ENCODE peak calls at places on chromosomes 3 and 15, in five cellular contexts. N, G, H, J and L are unnamed samples.

GRCh38 chr15:87662575-87662974 is 594.0 kb downstream of the NTRK3 start:
- DNase-seq in J (no peak), N (no peak), G (no peak), H (no peak), L (no peak)

GRCh38 chr3:160279657-160280056 is 54.4 kb downstream of the C3orf80 start:
- DNase-seq in G (peak), J (no peak), H (no peak), N (no peak), L (no peak)

GRCh38 chr3:151393146-151393831 is 8.7 kb upstream of the P2RY12 start:
- DNase-seq in G (no peak), N (no peak), H (no peak), J (no peak), L (no peak)

GRCh38 chr3:111768571-111769100 is 90.4 kb upstream of the PHLDB2 start:
- DNase-seq in G (no peak), H (no peak), N (peak), J (no peak), L (no peak)

GRCh38 chr15:71565006-71565405 is 245.3 kb upstream of the NR2E3 start:
- DNase-seq in J (no peak), N (no peak), G (no peak), H (no peak), L (no peak)

GRCh38 chr3:99128740-99129505 is 227.4 kb upstream of the DCBLD2 start:
- DNase-seq in J (no peak), H (no peak), G (no peak), N (peak), L (no peak)

GRCh38 chr3:182855076-182855475 is 61.8 kb downstream of the ATP11B start:
- DNase-seq in N (no peak), J (no peak), H (no peak), G (no peak), L (no peak)

GRCh38 chr15:57727031-57727430 is 20.5 kb downstream of the POLR2M start:
- DNase-seq in N (no peak), H (no peak), G (no peak), J (no peak), L (no peak)

GRCh38 chr3:66107855-66108254 is 69.1 kb upstream of the MAGI1 start:
- DNase-seq in J (no peak), G (peak), N (peak), H (no peak), L (no peak)

GRCh38 chr3:114567774-114568173 is 273.9 kb downstream of the TIGIT start:
- DNase-seq in H (no peak), J (no peak), N (no peak), G (peak), L (no peak)

GRCh38 chr15:25401511-25401910 is 37.3 kb downstream of the UBE3A start:
- DNase-seq in J (no peak), N (no peak), G (no peak), H (no peak), L (no peak)

GRCh38 chr3:42492508-42493080 is 9.8 kb upstream of the VIPR1 start:
- DNase-seq in J (peak), N (no peak), H (no peak), G (peak), L (peak)

GRCh38 chr3:136141296-136141785 is 54.8 kb downstream of the MSL2 start:
- DNase-seq in N (no peak), J (no peak), H (no peak), G (no peak), L (no peak)

GRCh38 chr3:44915702-44916438 is 41.5 kb downstream of the TGM4 start:
- DNase-seq in H (no peak), J (no peak), G (peak), N (no peak), L (no peak)

GRCh38 chr3:124985358-124985757 is 50.8 kb upstream of the MUC13 start:
- DNase-seq in J (no peak), H (no peak), N (peak), G (no peak), L (no peak)

GRCh38 chr3:77102916-77103769 is 63.2 kb downstream of the ROBO2 start:
- DNase-seq in G (no peak), H (no peak), N (no peak), J (no peak), L (no peak)

GRCh38 chr3:198079771-198080520 is 119.9 kb downstream of the LMLN start:
- DNase-seq in J (no peak), G (no peak), N (no peak), H (peak), L (no peak)

GRCh38 chr15:56984681-56985515 is 66.5 kb downstream of the TCF12 start:
- DNase-seq in G (no peak), J (no peak), N (no peak), H (no peak), L (no peak)

GRCh38 chr3:158540066-158540465 is 30.9 kb upstream of the MLF1 start:
- DNase-seq in G (no peak), N (no peak), H (no peak), J (no peak), L (no peak)

GRCh38 chr3:158539414-158540014 is 31.5 kb upstream of the MLF1 start:
- DNase-seq in G (peak), N (no peak), H (no peak), J (no peak), L (no peak)
- TF ChIP-seq CTCF in G (peak), N (peak), H (no peak), J (peak), L (no peak)

GRCh38 chr3:47163990-47164848 is at the start of gene SETD2:
- DNase-seq in G (peak), H (peak), N (peak), J (peak), L (peak)

GRCh38 chr3:47162695-47163022 is 1.3 kb downstream of the SETD2 start:
- DNase-seq in G (no peak), N (no peak), J (no peak), H (no peak), L (no peak)

GRCh38 chr3:47159820-47160219 is 4.1 kb downstream of the SETD2 start:
- DNase-seq in J (no peak), G (no peak), H (no peak), N (no peak), L (no peak)

GRCh38 chr3:47163023-47163989 is 607 bp downstream of the SETD2 start:
- DNase-seq in H (no peak), G (peak), N (no peak), J (no peak), L (peak)

DNA sequence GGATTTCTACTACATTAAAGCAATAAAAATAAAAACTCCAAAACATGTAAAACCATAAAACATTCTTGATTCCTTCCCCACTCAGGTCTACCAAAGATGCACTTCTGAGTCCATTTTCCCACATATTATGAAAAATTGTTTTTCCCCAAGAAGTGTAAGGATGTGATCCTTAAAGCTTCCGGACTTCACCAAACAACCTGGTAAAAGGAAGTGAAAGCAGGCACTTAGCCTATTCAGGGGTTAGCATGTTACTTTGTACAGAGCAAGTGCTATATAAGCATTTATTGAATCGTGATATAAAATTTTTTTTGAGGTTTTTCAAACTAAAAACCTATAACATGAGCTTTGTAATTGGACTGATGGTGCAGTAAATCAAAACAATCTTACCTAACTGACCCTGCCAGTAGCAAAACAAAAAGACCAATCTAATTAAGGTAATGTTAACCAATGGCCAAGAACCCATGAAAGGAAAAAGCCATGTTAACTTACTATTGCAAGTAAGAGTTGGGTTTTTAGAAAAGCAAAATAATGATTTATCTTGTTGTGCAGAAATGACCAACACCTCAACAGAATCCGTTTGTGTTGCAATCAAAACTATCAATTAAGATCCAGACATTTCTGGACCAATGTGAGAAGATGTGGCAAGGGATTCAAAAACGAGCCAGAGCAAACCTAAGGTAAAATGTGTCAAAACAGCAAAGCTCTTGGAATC is 1.8 kb downstream of the SETD2 start:
- DNase-seq in J (no peak), H (no peak), G (no peak), N (no peak), L (no peak)
- H3K4me3 ChIP-seq in J (peak), H (peak), G (peak), N (peak), L (no peak)

DNA sequence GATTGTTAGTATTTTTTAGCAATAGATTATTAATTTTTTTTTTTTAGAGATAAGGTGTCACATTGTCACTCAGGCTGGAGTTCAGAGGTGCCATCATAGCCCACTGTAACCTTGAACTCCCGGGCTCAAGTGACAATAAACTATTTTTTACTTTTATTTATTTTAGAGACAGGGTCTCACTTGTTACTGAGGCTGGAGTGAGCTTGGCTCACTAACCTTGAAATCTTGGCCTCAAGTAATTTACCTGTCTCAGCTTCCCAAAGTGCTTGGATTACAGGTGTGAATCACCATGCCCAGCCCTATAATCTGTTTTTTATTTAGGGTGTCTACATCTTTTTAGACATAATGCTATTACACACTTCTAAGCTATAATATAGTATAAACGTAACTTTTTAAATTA is 7.9 kb upstream of the ARPP19 start:
- DNase-seq in J (no peak), G (no peak), H (no peak), N (no peak), L (no peak)
- TF ChIP-seq CTCF in J (no peak), G (no peak), H (no peak), N (no peak), L (no peak)

DNA sequence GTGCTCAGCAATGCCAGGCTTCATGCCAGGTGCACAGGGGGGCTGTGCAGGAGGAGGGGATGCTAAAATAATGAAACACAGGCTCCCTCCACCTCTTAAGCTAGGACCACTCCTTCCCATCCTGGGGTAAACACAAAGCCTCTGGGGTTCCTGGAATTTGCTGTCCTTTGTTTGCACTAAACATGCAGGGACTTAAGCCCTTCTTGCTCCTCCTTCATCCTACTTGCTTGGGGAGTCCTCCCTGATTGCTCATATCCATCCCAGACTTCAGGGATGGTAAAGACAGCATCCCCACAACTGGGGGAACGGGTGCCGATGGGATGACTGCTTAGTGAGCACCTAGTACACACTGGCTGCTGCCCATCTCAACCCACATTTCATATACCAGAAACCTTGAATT is 5.1 kb downstream of the LINGO1 start:
- DNase-seq in G (no peak), H (no peak), J (no peak), N (no peak), L (no peak)
- H3K4me3 ChIP-seq in G (no peak), H (no peak), J (no peak), N (no peak), L (no peak)

DNA sequence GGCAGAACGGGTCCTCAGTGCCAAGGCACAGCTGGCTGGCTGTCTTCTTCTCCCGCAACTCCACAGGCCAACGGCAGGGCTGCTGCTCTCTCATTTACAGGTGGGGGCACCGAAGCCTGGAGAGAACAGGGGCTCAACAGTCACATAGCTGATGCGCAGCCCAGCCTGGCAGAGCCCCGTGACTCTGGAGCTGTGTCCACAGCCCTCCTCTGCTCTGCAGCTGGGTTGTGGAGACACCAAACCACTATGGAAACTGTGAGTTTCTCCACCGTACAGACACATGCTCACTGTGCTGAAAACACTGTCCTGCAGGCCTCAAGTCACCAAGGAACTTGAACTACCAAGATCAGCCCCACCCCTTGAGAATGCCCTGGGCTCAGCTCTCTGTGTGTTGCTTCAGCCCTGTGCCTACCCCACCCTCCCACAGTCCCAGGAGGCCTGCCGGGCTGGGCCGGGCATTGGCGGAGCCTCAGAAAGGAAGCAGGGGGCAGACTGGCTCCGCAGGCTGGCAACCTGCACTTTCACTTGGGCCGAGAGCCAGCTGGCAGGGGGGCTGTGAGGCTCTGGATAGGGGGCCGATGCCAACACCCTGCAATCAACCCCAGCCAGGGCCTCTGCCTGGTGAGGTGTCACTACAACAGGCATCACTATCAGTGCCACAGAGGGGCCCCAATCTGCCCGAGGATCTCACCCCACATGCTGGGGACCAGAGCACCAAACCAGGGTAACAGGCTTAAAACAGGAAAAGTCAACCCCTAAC is 113.7 kb upstream of the RPL32 start:
- DNase-seq in G (no peak), N (no peak), J (peak), H (no peak), L (peak)
- TF ChIP-seq CTCF in G (no peak), N (no peak), J (no peak), H (no peak), L (no peak)